ENCODE peak calls at places on chromosomes 6 and 20, in four cellular contexts. B is HepG2, M is GM12878, O is A549. Q is an unnamed sample.

GRCh38 chr6:118869350-118869749 is 24.6 kb upstream of the ASF1A start:
- DNase-seq in B (no peak), M (no peak), O (no peak), Q (no peak)

GRCh38 chr6:149854532-149854931 is 9.6 kb downstream of the LRP11 start:
- DNase-seq in M (no peak), B (no peak), O (peak), Q (no peak)

GRCh38 chr20:45969712-45970634 is 2.0 kb downstream of the ZNF335 start:
- DNase-seq in M (no peak), O (peak), B (peak), Q (no peak)

GRCh38 chr6:169589293-169589692 is 112.5 kb downstream of the WDR27 start:
- DNase-seq in O (no peak), B (no peak), M (no peak), Q (no peak)

GRCh38 chr6:158445426-158446085 is 114.3 kb upstream of the TMEM181 start:
- DNase-seq in B (no peak), M (no peak), O (no peak), Q (no peak)

GRCh38 chr6:83518946-83519489 is 6.7 kb downstream of the PRSS35 start:
- DNase-seq in B (no peak), O (no peak), M (no peak), Q (no peak)

GRCh38 chr6:169669889-169670288 is 31.9 kb downstream of the WDR27 start:
- DNase-seq in B (no peak), M (no peak), O (no peak), Q (no peak)

GRCh38 chr6:142744836-142745235 is 200.1 kb downstream of the HIVEP2 start:
- DNase-seq in O (no peak), B (no peak), M (no peak), Q (no peak)

GRCh38 chr6:20497200-20497820 is 36.9 kb upstream of the CDKAL1 start:
- DNase-seq in O (no peak), M (no peak), B (no peak), Q (no peak)

GRCh38 chr6:4067673-4068072 is 11.3 kb downstream of the FAM217A start:
- DNase-seq in O (no peak), M (no peak), B (no peak), Q (no peak)

GRCh38 chr20:48283470-48284110 is 498.3 kb upstream of the SULF2 start:
- DNase-seq in B (peak), O (no peak), M (no peak), Q (no peak)

GRCh38 chr6:149065658-149066556 is 251.6 kb upstream of the TAB2 start:
- DNase-seq in M (peak), O (no peak), B (no peak), Q (no peak)

GRCh38 chr6:157644043-157644810 is 178.8 kb upstream of the SNX9 start:
- DNase-seq in M (no peak), O (peak), B (no peak), Q (no peak)

GRCh38 chr6:148493374-148493773 is 150.7 kb downstream of the SASH1 start:
- DNase-seq in M (no peak), B (no peak), O (no peak), Q (no peak)

GRCh38 chr6:142935553-142936517 is 9.1 kb downstream of the HIVEP2 start:
- DNase-seq in O (no peak), B (no peak), M (no peak), Q (no peak)

GRCh38 chr6:43287717-43288679 is 10.1 kb upstream of the SLC22A7 start:
- DNase-seq in B (no peak), O (no peak), M (no peak), Q (no peak)

GRCh38 chr20:49937023-49937929 is 1.1 kb downstream of the RNF114 start:
- DNase-seq in B (no peak), O (no peak), M (no peak), Q (peak)

GRCh38 chr20:24651973-24652340 is 182.5 kb downstream of the SYNDIG1 start:
- DNase-seq in O (no peak), M (no peak), B (no peak), Q (no peak)

GRCh38 chr6:148829415-148830101 is 82.7 kb downstream of the UST start:
- DNase-seq in B (no peak), M (no peak), O (no peak), Q (no peak)

GRCh38 chr6:140627002-140627401 is 1252.6 kb upstream of the CITED2 start:
- DNase-seq in M (no peak), O (no peak), B (no peak), Q (no peak)

GRCh38 chr6:147389463-147389862 is 119.0 kb upstream of the SAMD5 start:
- DNase-seq in M (no peak), O (no peak), B (no peak), Q (no peak)

GRCh38 chr20:22098451-22098850 is 393.0 kb downstream of the PAX1 start:
- DNase-seq in O (no peak), B (no peak), M (no peak), Q (no peak)

GRCh38 chr6:346389-347030 is 45.0 kb upstream of the IRF4 start:
- DNase-seq in B (no peak), M (no peak), O (no peak), Q (no peak)

GRCh38 chr6:135179920-135180457 is 1.1 kb upstream of the MYB start:
- DNase-seq in O (no peak), M (no peak), B (no peak), Q (no peak)

GRCh38 chr6:26199773-26200728 is 112.8 kb downstream of the HFE start:
- DNase-seq in M (no peak), B (no peak), O (no peak), Q (no peak)

GRCh38 chr6:38187688-38188590 is 368.4 kb downstream of the ZFAND3 start:
- DNase-seq in O (no peak), M (no peak), B (no peak), Q (no peak)

GRCh38 chr6:109103942-109104341 is 8.6 kb downstream of the CEP57L1 start:
- DNase-seq in B (no peak), M (no peak), O (no peak), Q (no peak)

GRCh38 chr6:68196645-68197044 is 438.4 kb upstream of the ADGRB3 start:
- DNase-seq in O (no peak), B (peak), M (no peak), Q (peak)

GRCh38 chr6:7761047-7761446 is 35.1 kb downstream of the BMP6 start:
- DNase-seq in O (no peak), M (no peak), B (no peak), Q (no peak)

GRCh38 chr6:51654647-51655046 is 432.8 kb downstream of the PKHD1 start:
- DNase-seq in M (no peak), O (no peak), B (no peak), Q (no peak)

GRCh38 chr6:79946773-79947190 is 571 bp downstream of the ELOVL4 start:
- DNase-seq in O (peak), M (no peak), B (no peak), Q (no peak)

GRCh38 chr20:47479506-47479905 is 22.2 kb upstream of the NCOA3 start:
- DNase-seq in O (no peak), B (no peak), M (no peak), Q (no peak)

GRCh38 chr20:48236001-48236400 is 450.7 kb upstream of the SULF2 start:
- DNase-seq in B (no peak), O (no peak), M (no peak), Q (no peak)

GRCh38 chr20:20690676-20691476 is 21.6 kb downstream of the RALGAPA2 start:
- DNase-seq in M (peak), O (no peak), B (no peak), Q (no peak)
- TF ChIP-seq RAD21 in M (peak), O (no peak), B (no peak), Q (no peak)

DNA sequence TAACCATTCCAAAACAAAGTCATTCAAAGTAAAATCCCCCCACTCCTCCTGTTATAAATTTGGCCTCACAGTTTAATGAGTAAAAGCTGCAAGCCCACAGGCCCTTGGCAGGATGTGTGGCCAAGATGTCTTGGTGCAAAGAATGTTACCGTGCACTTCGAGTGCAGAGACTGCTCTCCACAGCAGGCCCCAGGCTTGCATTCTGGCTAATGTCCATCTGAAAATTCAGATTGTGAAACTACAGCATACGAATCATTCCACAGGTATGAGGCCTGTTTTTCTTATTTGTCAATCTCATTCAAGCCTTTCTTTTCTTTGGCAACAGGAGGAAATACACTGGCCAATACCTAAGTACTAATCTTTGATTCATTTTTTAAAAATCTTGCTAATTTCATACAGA is 7.1 kb downstream of the RPS6KA2 start:
- DNase-seq in M (no peak), B (no peak), O (no peak), Q (no peak)
- TF ChIP-seq MYC in M (no peak), B (no peak), O (no peak), Q (no peak)

GRCh38 chr20:4073852-4074741 is 58.7 kb upstream of the RNF24 start:
- DNase-seq in B (no peak), O (no peak), M (no peak), Q (no peak)
- TF ChIP-seq RAD21 in B (no peak), O (no peak), M (no peak), Q (no peak)

DNA sequence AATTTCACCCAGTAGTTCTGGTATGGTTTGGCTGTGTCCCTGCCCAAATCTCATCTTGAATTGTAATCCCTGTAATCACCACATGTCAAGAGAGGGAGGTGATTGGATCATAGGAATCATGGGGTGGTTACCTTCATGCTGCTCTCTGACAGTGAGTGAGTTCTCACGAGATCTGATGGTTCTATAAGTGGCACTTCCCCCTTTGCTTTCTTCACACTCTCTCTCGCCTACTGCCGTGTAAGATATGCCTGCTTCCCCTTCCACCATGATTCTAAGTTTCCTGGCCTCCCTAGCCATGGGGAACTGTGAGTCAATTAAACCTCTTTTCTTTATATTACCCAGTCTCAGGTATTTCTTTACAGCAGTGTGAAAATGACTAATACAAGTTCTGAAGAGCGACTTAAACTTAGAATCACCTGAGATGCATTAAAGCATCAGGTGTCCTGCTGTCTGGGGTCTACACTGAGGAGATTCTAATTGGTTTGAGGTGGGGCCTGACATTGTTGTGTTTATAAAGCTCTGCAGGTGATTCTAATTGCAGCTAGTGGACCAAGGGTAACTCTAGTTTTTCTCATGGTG is 82.1 kb upstream of the DTNBP1 start:
- DNase-seq in O (no peak), M (no peak), B (no peak), Q (no peak)
- TF ChIP-seq MYC in O (no peak), M (no peak), B (no peak), Q (no peak)

GRCh38 chr6:6711832-6712231 is 123.3 kb downstream of the LY86 start:
- DNase-seq in B (no peak), O (no peak), M (peak), Q (peak)
- TF ChIP-seq RAD21 in B (no peak), O (no peak), M (no peak), Q (no peak)

GRCh38 chr6:121932071-121933009 is 467.1 kb upstream of the HSF2 start:
- DNase-seq in B (peak), O (no peak), M (no peak), Q (no peak)
- TF ChIP-seq MYC in B (no peak), O (no peak), M (no peak), Q (no peak)

DNA sequence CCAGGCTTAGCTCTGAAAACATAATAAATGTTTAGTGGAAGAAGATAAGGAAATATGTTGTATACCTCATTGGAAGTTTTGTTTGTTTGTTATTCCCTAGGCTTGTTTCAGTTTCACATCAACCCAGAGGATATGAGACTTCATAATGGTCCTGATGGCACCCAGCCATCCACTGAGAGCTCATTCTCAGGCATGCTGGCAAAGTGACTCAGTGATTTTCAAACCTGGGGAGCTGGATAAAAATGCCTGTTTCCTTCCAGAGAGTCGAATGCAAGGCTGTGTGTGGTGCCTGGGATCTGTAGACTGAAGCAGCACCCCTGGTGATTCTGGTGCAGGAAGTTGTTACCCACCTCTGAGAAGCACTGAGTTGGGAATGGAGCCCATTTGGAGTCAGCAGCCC is 205.1 kb downstream of the FARS2 start:
- DNase-seq in M (no peak), O (no peak), B (no peak), Q (no peak)
- TF ChIP-seq RAD21 in M (no peak), O (no peak), B (no peak), Q (no peak)

DNA sequence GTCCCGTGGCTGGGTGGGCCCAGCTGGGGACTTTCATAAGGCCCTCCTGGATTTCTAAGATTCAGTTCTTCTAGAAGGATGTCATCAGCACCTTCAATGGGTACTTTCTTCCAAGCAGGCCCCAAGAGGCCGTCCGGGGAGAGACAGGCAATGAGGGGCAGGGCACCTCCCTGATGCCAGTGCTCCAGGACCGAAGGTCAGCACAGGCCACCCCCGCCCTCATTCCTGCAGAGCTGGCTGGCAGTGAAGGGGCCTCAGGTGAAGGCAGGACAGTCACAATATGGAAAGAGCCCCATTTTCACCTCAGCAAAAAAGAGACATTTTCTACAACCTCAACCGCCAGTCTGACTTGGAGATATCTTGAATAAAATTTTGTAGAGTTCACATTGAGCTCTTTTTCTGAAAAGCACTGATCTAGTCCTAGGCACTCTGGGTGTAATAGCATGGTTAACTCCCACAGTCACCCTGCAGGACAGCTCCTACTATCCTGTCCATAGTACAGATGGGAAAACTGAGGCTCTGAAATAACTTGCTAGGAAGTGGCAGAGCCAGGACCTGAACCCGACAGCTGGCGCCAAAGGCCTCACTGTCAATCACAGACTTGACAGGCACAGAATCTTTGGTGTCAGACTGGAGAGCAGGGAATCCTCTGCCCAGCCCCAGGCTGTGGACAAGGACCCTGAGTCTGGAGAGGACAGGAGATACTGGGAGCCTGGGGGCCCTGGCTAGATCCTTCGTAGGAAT is 50.3 kb downstream of the RRBP1 start:
- DNase-seq in M (no peak), O (no peak), B (no peak), Q (no peak)
- TF ChIP-seq MYC in M (no peak), O (no peak), B (peak), Q (no peak)

GRCh38 chr6:32086661-32087573 is 22.2 kb downstream of the TNXB start:
- DNase-seq in O (no peak), B (peak), M (peak), Q (no peak)
- TF ChIP-seq RAD21 in O (no peak), B (no peak), M (no peak), Q (no peak)

GRCh38 chr6:131981624-131981978 is 30.4 kb upstream of the CCN2 start:
- DNase-seq in O (no peak), B (no peak), M (no peak), Q (no peak)

GRCh38 chr6:131980791-131981623 is 29.8 kb upstream of the CCN2 start:
- DNase-seq in B (peak), M (no peak), O (no peak), Q (no peak)

GRCh38 chr6:131979515-131980337 is 28.6 kb upstream of the CCN2 start:
- DNase-seq in O (no peak), B (no peak), M (no peak), Q (no peak)

GRCh38 chr6:131980338-131980790 is 29.2 kb upstream of the CCN2 start:
- DNase-seq in O (no peak), B (no peak), M (no peak), Q (no peak)

DNA sequence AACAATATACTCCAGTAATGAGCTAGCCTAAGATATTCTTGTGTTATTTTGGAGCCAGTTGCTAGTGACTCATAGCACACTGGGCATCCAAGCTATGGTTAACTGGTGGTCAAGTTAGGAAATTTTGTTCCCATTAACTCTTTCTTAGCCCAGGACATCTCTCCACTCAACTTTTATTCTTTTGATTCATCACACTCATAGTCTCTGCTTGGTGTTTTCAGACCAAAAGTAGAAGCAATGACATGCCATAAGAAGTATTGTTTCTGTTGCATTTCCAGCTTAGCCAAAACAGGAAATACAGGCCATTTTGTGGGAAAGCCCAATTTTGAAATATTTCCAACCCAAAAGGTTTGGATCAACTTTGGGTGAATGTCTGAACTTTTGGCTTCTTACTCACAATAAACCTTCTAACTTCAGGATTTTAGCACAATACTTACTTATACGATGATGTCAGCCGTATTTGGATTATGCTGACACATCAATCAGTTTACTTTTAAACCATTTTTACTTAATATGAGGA is 31.6 kb upstream of the CCN2 start:
- DNase-seq in B (no peak), O (no peak), M (no peak), Q (no peak)
- TF ChIP-seq MYC in B (no peak), O (no peak), M (no peak), Q (no peak)